ENCODE peak calls at places on chromosomes 3 and 15, in ten cellular contexts. K is omental fat pad; S is AG10803; Q is adrenal gland; J is AG09309; E is CD4-positive, alpha-beta T cell; U is B cell; O is uterus; D is dorsolateral prefrontal cortex; P is neural crest cell. L is an unnamed sample.

GRCh38 chr3:182794806-182795369 is 1.6 kb downstream of the ATP11B start:
- DNase-seq in O (no peak), J (no peak), P (no peak), U (no peak), E (no peak), D (no peak), S (peak; percentile 14), K (no peak), Q (no peak), L (no peak)

GRCh38 chr15:90780916-90781315 is 63.8 kb downstream of the BLM start:
- DNase-seq in P (no peak), K (no peak), U (peak; percentile 7), E (no peak), O (no peak), J (no peak), D (no peak), S (no peak), Q (no peak), L (no peak)

GRCh38 chr3:142645236-142645793 is 49.1 kb downstream of the PLS1 start:
- DNase-seq in K (no peak), O (no peak), S (no peak), D (no peak), P (no peak), U (no peak), J (no peak), Q (no peak), E (no peak), L (peak; percentile 52)

GRCh38 chr3:190225186-190225692 is 97.0 kb downstream of the CLDN1 start:
- DNase-seq in J (no peak), P (no peak), K (no peak), S (peak; percentile 41), E (no peak), D (no peak), Q (no peak), U (no peak), O (no peak), L (peak; percentile 48)

GRCh38 chr3:15102256-15102655 is 3.3 kb upstream of the RBSN start:
- DNase-seq in K (no peak), S (no peak), O (peak; percentile 44), U (no peak), Q (peak; percentile 83), J (no peak), E (no peak), P (no peak), D (peak; percentile 67), L (no peak)

GRCh38 chr3:64639022-64639421 is 48.8 kb downstream of the ADAMTS9 start:
- DNase-seq in D (no peak), O (no peak), Q (no peak), E (no peak), K (no peak), S (no peak), J (no peak), P (no peak), U (no peak), L (no peak)

GRCh38 chr15:66899555-66900350 is 165.6 kb upstream of the SMAD3 start:
- DNase-seq in E (no peak), J (no peak), P (no peak), Q (peak; percentile 11), S (peak; percentile 69), K (no peak), U (no peak), D (no peak), O (no peak), L (no peak)

GRCh38 chr3:178584722-178585121 is 48.5 kb downstream of the KCNMB2 start:
- DNase-seq in O (no peak), S (no peak), K (no peak), E (no peak), Q (no peak), P (no peak), D (no peak), J (no peak), U (no peak), L (no peak)

GRCh38 chr15:26767169-26767670 is 5.6 kb downstream of the GABRB3 start:
- DNase-seq in Q (no peak), E (no peak), D (no peak), U (no peak), S (no peak), O (no peak), K (no peak), P (no peak), J (no peak), L (no peak)

GRCh38 chr3:139198186-139198585 is 145.6 kb upstream of the MRPS22 start:
- DNase-seq in K (no peak), D (no peak), P (no peak), O (no peak), E (no peak), U (no peak), S (no peak), J (no peak), Q (no peak), L (no peak)

GRCh38 chr15:40243126-40243810 is 4.4 kb downstream of the PAK6 start:
- DNase-seq in K (no peak), S (no peak), D (no peak), Q (no peak), U (no peak), E (no peak), J (no peak), O (no peak), P (no peak), L (no peak)

GRCh38 chr3:73787620-73788019 is 162.9 kb upstream of the PDZRN3 start:
- DNase-seq in S (peak; percentile 44), O (no peak), P (no peak), E (no peak), Q (no peak), U (no peak), D (no peak), J (no peak), K (no peak), L (no peak)

GRCh38 chr3:197730200-197730599 is 6.5 kb downstream of the RUBCN start:
- DNase-seq in K (no peak), J (peak; percentile 44), E (no peak), Q (no peak), O (no peak), P (no peak), U (no peak), D (no peak), S (peak; percentile 85), L (peak; percentile 66)

GRCh38 chr3:59727902-59728301 is 678.1 kb upstream of the CFAP20DC start:
- DNase-seq in J (no peak), P (no peak), O (no peak), S (no peak), E (no peak), K (no peak), Q (no peak), U (no peak), D (no peak), L (no peak)

GRCh38 chr15:90956551-90957104 is 1.9 kb downstream of the RCCD1 start:
- DNase-seq in U (peak; percentile 87), E (peak; percentile 50), K (peak; percentile 63), S (peak; percentile 65), J (no peak), Q (peak; percentile 78), O (peak; percentile 82), P (peak; percentile 75), D (peak; percentile 81), L (peak; percentile 74)

GRCh38 chr15:41870689-41871081 is 23.2 kb downstream of the SPTBN5 start:
- DNase-seq in E (peak; percentile 60), U (no peak), O (no peak), D (peak; percentile 68), J (peak; percentile 4), P (no peak), K (no peak), S (no peak), Q (peak; percentile 86), L (peak; percentile 60)

DNA sequence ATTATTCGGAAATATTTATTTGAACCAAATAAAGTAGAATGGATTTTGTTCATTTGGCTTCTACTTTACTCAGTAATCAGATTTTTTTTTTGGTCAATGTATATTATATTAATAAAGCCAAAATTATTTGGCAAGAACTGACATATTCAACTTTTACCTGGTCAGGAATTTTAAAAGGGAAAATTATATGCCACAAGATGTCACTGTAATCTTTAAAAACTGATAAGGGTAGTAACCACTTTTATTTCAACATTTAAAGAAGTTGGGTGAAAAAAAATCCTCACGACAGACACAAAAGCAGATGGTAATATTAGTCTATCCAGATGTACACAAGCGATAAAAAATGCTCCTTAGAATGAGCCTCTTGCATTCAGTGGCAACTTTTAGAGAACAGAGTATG is 101.9 kb downstream of the SERPINI1 start:
- DNase-seq in J (no peak), S (peak; percentile 4), P (no peak), Q (no peak), D (no peak), K (no peak), U (peak; percentile 14), E (no peak), O (no peak), L (peak; percentile 7)
- TF ChIP-seq CTCF in J (no peak), S (peak; percentile 17), P (peak; percentile 39), Q (peak; percentile 40), D (peak; percentile 12), K (no peak), U (no peak), E (no peak), O (peak; percentile 8), L (no peak)

GRCh38 chr3:46662771-46663551 is 30.5 kb downstream of the ALS2CL start:
- DNase-seq in D (peak; percentile 85), O (peak; percentile 46), U (no peak), E (no peak), P (no peak), J (no peak), Q (peak; percentile 54), S (peak; percentile 61), K (no peak), L (peak; percentile 46)
- TF ChIP-seq CTCF in D (no peak), O (no peak), U (no peak), E (no peak), P (no peak), J (no peak), Q (no peak), S (no peak), K (no peak), L (no peak)

GRCh38 chr3:88057650-88058321 is 1.0 kb downstream of the CGGBP1 start:
- DNase-seq in P (no peak), S (peak; percentile 33), Q (no peak), K (no peak), J (no peak), D (no peak), E (peak; percentile 2), U (no peak), O (no peak), L (peak; percentile 46)
- TF ChIP-seq CTCF in P (no peak), S (peak; percentile 46), Q (no peak), K (no peak), J (peak; percentile 34), D (peak; percentile 16), E (peak; percentile 23), U (no peak), O (no peak), L (peak; percentile 37)

DNA sequence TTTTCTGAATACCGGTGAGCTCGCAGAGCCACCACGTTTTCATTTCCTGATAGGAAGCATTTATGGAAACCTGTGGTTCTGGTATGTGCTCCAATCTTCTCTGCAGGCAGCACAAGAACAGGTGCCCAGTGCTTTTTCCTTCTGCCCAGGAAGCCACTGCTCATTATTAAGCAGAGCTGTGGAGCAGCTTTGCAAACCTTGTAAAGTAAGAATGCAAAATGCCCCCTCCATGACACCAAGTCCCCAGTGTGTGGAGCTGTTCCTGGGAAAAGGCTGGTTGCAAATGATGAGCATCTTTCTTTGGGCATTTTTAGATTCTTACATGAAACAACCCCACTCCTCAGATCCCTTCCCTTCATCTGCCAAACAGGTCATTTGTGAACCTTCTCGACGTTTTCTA is 65.7 kb upstream of the MRPL3 start:
- DNase-seq in P (no peak), O (no peak), K (no peak), U (no peak), S (no peak), E (no peak), J (no peak), Q (no peak), D (no peak), L (no peak)
- TF ChIP-seq CTCF in P (no peak), O (no peak), K (no peak), U (no peak), S (peak; percentile 13), E (no peak), J (peak; percentile 11), Q (no peak), D (no peak), L (no peak)

GRCh38 chr3:133926736-133927542 is 31.3 kb upstream of the RAB6B start:
- DNase-seq in E (no peak), P (peak; percentile 20), Q (no peak), U (no peak), K (no peak), O (no peak), J (no peak), S (no peak), D (no peak), L (no peak)
- TF ChIP-seq CTCF in E (no peak), P (no peak), Q (no peak), U (no peak), K (no peak), O (no peak), J (no peak), S (peak; percentile 4), D (no peak), L (no peak)